ENCODE peak calls at places on chromosomes 1 and 21, in nine cellular contexts. U is fibroblast of lung; H is keratinocyte; N is CD8-positive, alpha-beta memory T cell; Y is cardiac muscle cell; B is iPS DF 6.9; O is CD4-positive, alpha-beta T cell; A is GM23248; P is naive thymus-derived CD4-positive, alpha-beta T cell. Z is an unnamed sample.

GRCh38 chr1:2237773-2238172 is 9.7 kb downstream of the SKI start:
- DNase-seq in N (no peak), A (peak), B (no peak), U (no peak), H (no peak), Y (no peak), O (no peak), P (no peak), Z (peak)

GRCh38 chr1:118918230-118918939 is 69.8 kb downstream of the TBX15 start:
- DNase-seq in N (no peak), B (no peak), A (no peak), Y (no peak), O (no peak), U (no peak), H (no peak), P (no peak), Z (no peak)

GRCh38 chr1:8239039-8239305 is 78.9 kb upstream of the SLC45A1 start:
- DNase-seq in O (no peak), Y (peak), H (no peak), A (peak), U (peak), B (no peak), P (no peak), N (no peak), Z (no peak)

GRCh38 chr1:12480031-12480430 is 138.0 kb downstream of the DHRS3 start:
- DNase-seq in P (no peak), U (no peak), Y (no peak), O (no peak), B (no peak), H (no peak), A (no peak), N (no peak), Z (no peak)

GRCh38 chr21:45994086-45994661 is 12.6 kb downstream of the COL6A1 start:
- DNase-seq in O (no peak), B (no peak), P (peak), U (peak), A (peak), H (no peak), N (no peak), Y (no peak), Z (no peak)

GRCh38 chr1:221979461-221980032 is 237.7 kb upstream of the DUSP10 start:
- DNase-seq in U (no peak), H (no peak), P (no peak), B (no peak), N (no peak), O (no peak), Y (no peak), A (peak), Z (no peak)

GRCh38 chr1:203324103-203325003 is 19.0 kb downstream of the BTG2 start:
- DNase-seq in O (peak), A (peak), B (no peak), U (no peak), Y (peak), H (no peak), P (no peak), N (peak), Z (peak)

GRCh38 chr1:24827737-24828136 is 82.5 kb downstream of the CLIC4 start:
- DNase-seq in P (no peak), B (no peak), N (no peak), U (no peak), H (no peak), O (no peak), Y (peak), A (no peak), Z (no peak)

GRCh38 chr1:114902343-114902742 is 47.7 kb downstream of the SYCP1 start:
- DNase-seq in U (no peak), P (no peak), N (no peak), H (no peak), Y (peak), O (no peak), B (no peak), A (peak), Z (no peak)

GRCh38 chr1:30863955-30864604 is 44.5 kb downstream of the SDC3 start:
- DNase-seq in P (no peak), A (no peak), U (no peak), H (no peak), Y (no peak), O (no peak), B (no peak), N (no peak), Z (no peak)

GRCh38 chr1:43549921-43550597 is 19.4 kb downstream of the PTPRF start:
- DNase-seq in Y (peak), A (no peak), P (no peak), U (no peak), H (peak), N (no peak), B (peak), O (no peak), Z (no peak)

GRCh38 chr21:43020771-43021170 is 46.4 kb downstream of the PKNOX1 start:
- DNase-seq in Y (no peak), P (no peak), U (no peak), H (no peak), A (no peak), O (no peak), B (no peak), N (no peak), Z (no peak)

GRCh38 chr1:70486676-70487470 is 75.8 kb downstream of the CTH start:
- DNase-seq in U (peak), A (peak), O (no peak), H (peak), Y (peak), P (no peak), B (no peak), N (no peak), Z (no peak)
- H3K27ac ChIP-seq in U (no peak), A (no peak), O (no peak), H (no peak), Y (no peak), P (no peak), B (no peak), N (no peak), Z (no peak)

DNA sequence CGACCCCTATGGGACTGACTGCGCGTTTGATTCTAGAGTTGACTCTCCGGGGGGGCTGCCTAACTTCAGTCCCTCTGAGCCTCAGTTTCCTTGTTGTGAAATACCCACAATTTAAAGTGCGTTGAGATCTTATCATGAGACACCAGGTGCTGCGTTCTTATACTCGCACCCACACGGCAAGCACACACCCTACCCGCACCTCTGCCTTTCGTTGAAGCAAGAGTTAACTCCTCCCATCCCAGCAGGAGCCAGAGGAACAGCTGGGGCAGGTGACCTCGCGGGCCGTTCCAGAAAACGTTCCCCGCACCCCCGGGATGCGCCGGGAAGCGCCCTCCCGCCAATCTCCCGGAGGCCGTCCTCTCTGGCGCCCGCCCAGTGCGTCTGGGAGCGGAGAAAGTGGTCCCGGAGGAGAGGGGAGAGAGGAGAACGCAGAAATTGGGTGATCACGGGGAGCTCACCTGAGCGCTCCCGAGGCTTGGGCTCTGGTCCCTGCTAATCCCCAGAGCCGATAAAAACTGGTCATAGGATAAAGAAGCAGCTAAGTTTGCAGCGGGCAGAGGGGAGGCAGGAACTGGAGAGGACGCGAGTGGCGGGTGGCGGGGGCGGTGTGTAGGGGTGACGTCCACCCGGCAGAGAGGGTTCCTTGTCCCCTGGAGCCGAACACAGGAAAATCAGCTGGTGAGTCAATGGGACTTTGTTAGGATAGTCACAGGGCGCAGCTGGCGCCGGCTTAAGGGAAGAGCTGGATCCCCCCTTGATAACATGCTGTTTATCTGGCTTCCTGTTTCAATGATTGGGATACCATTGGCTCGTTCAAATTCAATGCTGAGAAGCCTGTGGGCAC is 856 bp downstream of the NAV1 start:
- DNase-seq in P (no peak), U (peak), O (no peak), A (peak), H (no peak), B (no peak), N (no peak), Y (peak), Z (peak)
- H3K27ac ChIP-seq in P (no peak), U (peak), O (no peak), A (peak), H (no peak), B (no peak), N (no peak), Y (no peak), Z (peak)

DNA sequence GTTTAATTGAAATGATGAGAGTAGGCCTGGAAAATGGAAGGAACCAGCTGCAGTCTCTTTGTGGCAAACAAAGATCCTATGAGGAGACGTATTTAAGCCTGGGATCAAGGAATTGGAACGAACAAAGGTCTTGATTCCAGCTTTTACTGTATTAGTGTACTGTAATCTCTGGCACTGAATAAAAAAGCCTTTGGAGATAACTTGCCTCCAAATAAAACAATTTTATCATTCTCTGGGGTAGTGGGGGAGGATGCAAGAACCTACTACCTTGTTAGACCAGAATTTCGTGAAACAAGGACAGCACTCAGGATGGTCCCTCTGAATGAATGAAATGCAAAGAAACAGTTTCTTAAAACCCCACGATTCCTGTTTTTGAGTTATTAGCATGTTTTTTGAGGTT is 134.2 kb downstream of the RWDD3 start:
- DNase-seq in N (no peak), U (no peak), A (no peak), O (no peak), B (no peak), H (no peak), Y (no peak), P (no peak), Z (no peak)
- H3K27ac ChIP-seq in N (no peak), U (no peak), A (no peak), O (no peak), B (no peak), H (no peak), Y (no peak), P (no peak), Z (no peak)

GRCh38 chr1:240014051-240014450 is 77.6 kb upstream of the FMN2 start:
- DNase-seq in H (no peak), P (no peak), N (no peak), U (no peak), O (no peak), B (no peak), A (no peak), Y (no peak), Z (no peak)

GRCh38 chr1:240020871-240021270 is 70.8 kb upstream of the FMN2 start:
- DNase-seq in O (no peak), Y (no peak), A (no peak), U (no peak), B (no peak), N (no peak), H (no peak), P (no peak), Z (no peak)

GRCh38 chr1:240021709-240022108 is 70.0 kb upstream of the FMN2 start:
- DNase-seq in N (no peak), Y (no peak), P (no peak), O (no peak), B (no peak), U (no peak), H (no peak), A (peak), Z (no peak)

GRCh38 chr1:240018617-240019016 is 73.1 kb upstream of the FMN2 start:
- DNase-seq in N (no peak), B (no peak), P (no peak), H (no peak), A (no peak), Y (no peak), O (no peak), U (no peak), Z (no peak)

DNA sequence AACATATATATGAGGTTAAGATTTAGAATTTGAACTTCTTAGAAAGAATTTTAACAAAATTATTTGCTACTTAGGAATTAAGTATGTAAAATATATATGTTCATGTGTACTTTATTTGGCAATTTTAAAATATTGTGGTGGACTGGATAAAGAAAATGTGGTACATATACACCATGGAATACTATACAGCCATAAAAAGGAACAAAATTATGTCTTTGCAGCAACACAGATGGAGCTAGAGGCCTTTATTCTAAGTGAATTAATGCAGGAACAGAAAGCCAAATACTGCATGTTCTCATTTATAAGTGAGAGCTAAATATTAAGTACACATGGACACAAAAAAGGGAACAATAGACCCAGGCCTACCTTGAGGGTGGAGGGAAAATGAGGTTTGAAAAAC is 72.2 kb upstream of the FMN2 start:
- DNase-seq in U (no peak), B (no peak), Y (no peak), H (no peak), A (no peak), P (no peak), O (no peak), N (no peak), Z (no peak)
- H3K27ac ChIP-seq in U (no peak), B (no peak), Y (no peak), H (no peak), A (no peak), P (no peak), O (no peak), N (no peak), Z (no peak)

Z was measured in substantia nigra.